ENCODE peak calls at places on chromosome 4, in eight cellular contexts. R, P, G, N, L, V, O and E are unnamed samples.

GRCh38 chr4:128228021-128228571 is 59.5 kb downstream of the PGRMC2 start:
- DNase-seq in R (peak; percentile 86), P (no peak), G (no peak), N (peak; percentile 11), L (no peak), V (no peak), O (no peak), E (no peak)

GRCh38 chr4:101419324-101420135 is 72.2 kb upstream of the PPP3CA start:
- DNase-seq in R (peak; percentile 5), P (no peak), G (no peak), N (no peak), L (no peak), V (no peak), O (peak; percentile 41), E (no peak)

GRCh38 chr4:119804404-119804803 is 175.8 kb upstream of the PDE5A start:
- DNase-seq in R (no peak), P (no peak), G (no peak), N (no peak), L (no peak), V (no peak), O (no peak), E (no peak)

GRCh38 chr4:5708171-5708828 is at the start of gene EVC2:
- DNase-seq in R (peak; percentile 65), P (peak; percentile 91), G (peak; percentile 53), N (peak; percentile 27), L (peak; percentile 76), V (no peak), O (peak; percentile 46), E (peak; percentile 36)

GRCh38 chr4:166972071-166972470 is 262.2 kb downstream of the SPOCK3 start:
- DNase-seq in R (no peak), P (no peak), G (no peak), N (peak; percentile 33), L (no peak), V (no peak), O (no peak), E (no peak)

GRCh38 chr4:154082760-154083530 is 294.1 kb upstream of the SFRP2 start:
- DNase-seq in R (no peak), P (no peak), G (no peak), N (peak; percentile 13), L (no peak), V (no peak), O (no peak), E (no peak)

GRCh38 chr4:143240920-143241319 is 56.2 kb downstream of the USP38 start:
- DNase-seq in R (no peak), P (no peak), G (no peak), N (no peak), L (no peak), V (no peak), O (peak; percentile 22), E (no peak)

GRCh38 chr4:40292313-40292759 is 42.8 kb upstream of the CHRNA9 start:
- DNase-seq in R (no peak), P (no peak), G (no peak), N (peak; percentile 20), L (no peak), V (no peak), O (peak; percentile 12), E (no peak)

GRCh38 chr4:57233391-57233790 is 123.2 kb upstream of the IGFBP7 start:
- DNase-seq in R (peak; percentile 46), P (no peak), G (no peak), N (peak; percentile 3), L (no peak), V (no peak), O (peak; percentile 28), E (no peak)

GRCh38 chr4:5973486-5974220 is 44.6 kb downstream of the C4orf50 start:
- DNase-seq in R (no peak), P (peak; percentile 40), G (no peak), N (no peak), L (peak; percentile 24), V (no peak), O (no peak), E (no peak)

GRCh38 chr4:73725499-73725898 is 14.9 kb upstream of the CXCL8 start:
- DNase-seq in R (no peak), P (no peak), G (no peak), N (no peak), L (no peak), V (no peak), O (no peak), E (no peak)
- H3K4me1 ChIP-seq in R (no peaks in the 10 kb centered on the region), P (peaks cover 18% of the 10 kb centered on the region), G (peaks cover 3% of the 10 kb centered on the region), N (peaks cover 51% of the 10 kb centered on the region), L (no peaks in the 10 kb centered on the region), V (no peaks in the 10 kb centered on the region), O (peaks cover 6% of the 10 kb centered on the region), E (no peaks in the 10 kb centered on the region)

GRCh38 chr4:26719954-26720552 is 136.2 kb downstream of the TBC1D19 start:
- DNase-seq in R (no peak), P (no peak), G (no peak), N (peak; percentile 4), L (no peak), V (no peak), O (peak; percentile 63), E (no peak)
- TF ChIP-seq CTCF in R (peak; percentile 27), P (peak; percentile 57), G (peak; percentile 41), N (peak; percentile 57), L (no peak), V (peak; percentile 66), O (peak; percentile 93), E (peak; percentile 18)

GRCh38 chr4:184824081-184824775 is 1.5 kb downstream of the ACSL1 start:
- DNase-seq in R (no peak), P (no peak), G (no peak), N (no peak), L (no peak), V (no peak), O (peak; percentile 20), E (no peak)

GRCh38 chr4:184824776-184825393 is 883 bp downstream of the ACSL1 start:
- DNase-seq in R (no peak), P (no peak), G (no peak), N (no peak), L (no peak), V (no peak), O (no peak), E (peak; percentile 52)

GRCh38 chr4:184822356-184822755 is 3.4 kb downstream of the ACSL1 start:
- DNase-seq in R (no peak), P (no peak), G (no peak), N (no peak), L (no peak), V (no peak), O (no peak), E (no peak)

GRCh38 chr4:184826315-184827266 is 823 bp upstream of the ACSL1 start:
- DNase-seq in R (no peak), P (peak; percentile 73), G (no peak), N (no peak), L (peak; percentile 74), V (peak; percentile 79), O (peak; percentile 16), E (peak; percentile 30)

GRCh38 chr4:184825394-184826314 is at the start of gene ACSL1:
- DNase-seq in R (peak; percentile 81), P (peak; percentile 90), G (peak; percentile 73), N (peak; percentile 41), L (peak; percentile 91), V (peak; percentile 94), O (peak; percentile 53), E (peak; percentile 80)
- TF ChIP-seq POLR2A in R (peak; percentile 76), P (no peak), G (peak; percentile 83), N (peak; percentile 36), L (no peak), V (peak; percentile 98), O (peak; percentile 90), E (peak; percentile 99)

GRCh38 chr4:80077639-80078038 is 4.6 kb upstream of the ANTXR2 start:
- DNase-seq in R (no peak), P (no peak), G (no peak), N (peak; percentile 2), L (no peak), V (no peak), O (peak; percentile 69), E (no peak)
- H3K4me1 ChIP-seq in R (no peaks in the 10 kb centered on the region), P (peaks cover 18% of the 10 kb centered on the region), G (peaks cover 26% of the 10 kb centered on the region), N (peaks cover 6% of the 10 kb centered on the region), L (peaks cover 15% of the 10 kb centered on the region), V (no peaks in the 10 kb centered on the region), O (peaks cover 2% of the 10 kb centered on the region), E (no peaks in the 10 kb centered on the region)

GRCh38 chr4:2186133-2186864 is 55.6 kb downstream of the HAUS3 start:
- DNase-seq in R (no peak), P (no peak), G (no peak), N (peak; percentile 33), L (peak; percentile 54), V (peak; percentile 54), O (peak; percentile 22), E (no peak)
- TF ChIP-seq CTCF in R (no peak), P (no peak), G (peak; percentile 18), N (peak; percentile 29), L (no peak), V (peak; percentile 56), O (peak; percentile 31), E (peak; percentile 22)

DNA sequence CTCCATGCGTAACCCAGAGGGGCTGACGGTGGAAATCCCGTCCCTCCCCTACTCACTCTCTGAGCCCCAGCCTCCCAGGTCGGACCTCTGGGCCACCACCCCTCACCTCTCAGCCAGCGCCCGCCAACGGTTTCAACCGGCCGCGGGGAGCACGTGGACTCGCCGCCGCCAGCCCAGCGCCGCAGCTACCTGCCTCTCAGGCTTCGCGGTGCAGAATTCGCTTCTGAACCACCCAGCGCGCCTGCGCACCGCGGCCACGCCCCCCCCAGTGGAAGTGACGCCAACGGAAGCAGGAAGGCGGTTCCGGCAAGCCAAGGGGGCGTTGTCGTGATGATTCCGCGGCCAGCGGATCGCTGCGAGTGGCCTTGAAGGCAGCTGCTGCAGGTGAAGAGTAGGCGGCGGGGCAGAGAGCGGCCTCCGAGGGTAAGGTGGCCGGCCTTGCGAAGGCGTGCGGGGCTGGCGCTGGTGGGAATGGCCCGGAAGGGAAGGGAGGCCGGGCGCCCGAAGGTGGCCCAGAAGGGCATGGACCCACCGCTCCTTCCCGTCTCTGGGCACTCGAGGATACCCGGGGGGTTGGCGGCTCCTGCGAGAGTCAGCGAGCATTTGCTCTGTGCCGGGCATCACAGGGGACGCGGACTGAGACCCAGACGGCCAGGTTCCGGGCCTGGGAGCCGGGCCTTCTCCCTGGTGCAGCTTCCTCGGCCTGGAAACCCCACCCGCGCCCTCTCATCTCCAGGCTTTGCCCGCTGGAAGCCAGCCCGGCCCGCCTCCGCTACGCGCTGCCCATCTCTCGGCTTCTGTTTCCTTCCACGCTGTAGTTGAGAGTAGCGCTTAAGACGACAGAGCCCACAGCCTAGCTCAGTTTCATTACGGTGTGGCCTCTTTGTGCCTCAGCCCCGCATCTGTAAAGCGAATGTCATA is at the start of the genes LYAR and ZBTB49:
- DNase-seq in R (peak; percentile 90), P (peak; percentile 96), G (peak; percentile 90), N (peak; percentile 84), L (peak; percentile 97), V (peak; percentile 96), O (peak; percentile 84), E (peak; percentile 93)
- TF ChIP-seq POLR2A in R (peak; percentile 68), P (peak; percentile 67), G (peak; percentile 61), N (peak; percentile 86), L (peak; percentile 74), V (peak; percentile 68), O (no peak), E (peak; percentile 83)